ENCODE peak calls at places on chromosome 7, in eight cellular contexts. U is COLO829; M is CD8-positive, alpha-beta T cell; P is amygdala; Q is GM18507; I is cardiac muscle cell; T is BE2C; V is HCEC 1CT. J is an unnamed sample.

GRCh38 chr7:121138262-121138933 is 149.9 kb downstream of the CPED1 start:
- DNase-seq in P (no peak), V (no peak), Q (peak; percentile 4), T (no peak), M (no peak), I (no peak), U (no peak), J (peak; percentile 24)

GRCh38 chr7:47611045-47611511 is 29.2 kb upstream of the TNS3 start:
- DNase-seq in Q (no peak), T (no peak), U (no peak), I (no peak), M (no peak), V (no peak), P (no peak), J (no peak)

GRCh38 chr7:7112868-7113267 is 69.5 kb upstream of the C1GALT1 start:
- DNase-seq in M (no peak), Q (no peak), T (no peak), I (no peak), P (no peak), U (no peak), V (no peak), J (no peak)

GRCh38 chr7:925601-926000 is 28.9 kb downstream of the ADAP1 start:
- DNase-seq in U (peak; percentile 68), T (peak; percentile 55), Q (no peak), M (peak; percentile 69), P (no peak), I (no peak), V (no peak), J (no peak)

GRCh38 chr7:6385110-6385792 is 62.5 kb downstream of the DAGLB start:
- DNase-seq in V (peak; percentile 96), M (no peak), Q (no peak), I (no peak), T (no peak), U (peak; percentile 80), P (no peak), J (no peak)

GRCh38 chr7:102891693-102892261 is 21.0 kb upstream of the LRRC17 start:
- DNase-seq in Q (no peak), I (no peak), T (no peak), M (no peak), U (peak; percentile 72), P (no peak), V (peak; percentile 88), J (no peak)

GRCh38 chr7:70307544-70308106 is 709.4 kb downstream of the AUTS2 start:
- DNase-seq in T (no peak), U (no peak), I (no peak), P (no peak), V (no peak), Q (no peak), M (no peak), J (no peak)

GRCh38 chr7:44936322-44936721 is 42.5 kb downstream of the MYO1G start:
- DNase-seq in M (no peak), U (no peak), P (no peak), T (no peak), Q (no peak), V (no peak), I (no peak), J (no peak)

GRCh38 chr7:8435597-8436243 is 2.3 kb downstream of the NXPH1 start:
- DNase-seq in I (no peak), M (no peak), P (no peak), T (no peak), Q (no peak), U (no peak), V (no peak), J (no peak)

GRCh38 chr7:123939784-123940183 is 14.7 kb downstream of the SPAM1 start:
- DNase-seq in P (no peak), T (no peak), I (no peak), Q (no peak), U (no peak), M (no peak), V (no peak), J (no peak)

GRCh38 chr7:4774804-4775280 is 581 bp upstream of the AP5Z1 start:
- DNase-seq in U (peak; percentile 66), T (no peak), I (no peak), M (no peak), P (no peak), Q (peak; percentile 39), V (peak; percentile 62), J (no peak)

GRCh38 chr7:27166475-27167169 is 1.3 kb upstream of the HOXA9 start:
- DNase-seq in Q (no peak), P (no peak), M (no peak), I (no peak), V (peak; percentile 42), U (no peak), T (no peak), J (no peak)

GRCh38 chr7:148299877-148300276 is 290.7 kb upstream of the C7orf33 start:
- DNase-seq in M (no peak), V (no peak), Q (no peak), T (no peak), U (no peak), P (no peak), I (no peak), J (no peak)

GRCh38 chr7:50331564-50332208 is 27.2 kb downstream of the IKZF1 start:
- DNase-seq in V (no peak), T (no peak), P (no peak), U (no peak), I (no peak), M (no peak), Q (no peak), J (no peak)

GRCh38 chr7:94650652-94651051 is 5.3 kb downstream of the SGCE start:
- DNase-seq in Q (no peak), T (peak; percentile 53), M (no peak), P (no peak), U (no peak), I (no peak), V (no peak), J (no peak)

GRCh38 chr7:146960747-146961416 is 844.3 kb downstream of the CNTNAP2 start:
- DNase-seq in V (no peak), T (peak; percentile 23), I (no peak), U (no peak), P (no peak), Q (no peak), M (no peak), J (no peak)

GRCh38 chr7:64878684-64879083 is 24.4 kb upstream of the ZNF273 start:
- DNase-seq in Q (no peak), M (no peak), U (peak; percentile 69), T (no peak), I (no peak), P (no peak), V (no peak), J (no peak)

GRCh38 chr7:103524042-103524907 is 78.3 kb upstream of the SLC26A5 start:
- DNase-seq in U (peak; percentile 31), Q (no peak), M (no peak), T (peak; percentile 11), V (peak; percentile 23), P (no peak), I (peak; percentile 40), J (no peak)

GRCh38 chr7:76129836-76130235 is 71.9 kb upstream of the SRRM3 start:
- DNase-seq in T (no peak), V (no peak), M (no peak), Q (no peak), U (no peak), I (no peak), P (no peak), J (no peak)

GRCh38 chr7:129532375-129532774 is 30.0 kb downstream of the SMKR1 start:
- DNase-seq in M (no peak), P (no peak), T (no peak), U (no peak), Q (no peak), V (no peak), I (no peak), J (no peak)

GRCh38 chr7:4399121-4399520 is 283.0 kb upstream of the FOXK1 start:
- DNase-seq in Q (no peak), P (no peak), M (no peak), T (no peak), U (no peak), I (no peak), V (no peak), J (no peak)

GRCh38 chr7:139252451-139252850 is 21.4 kb downstream of the UBN2 start:
- DNase-seq in I (no peak), Q (no peak), P (no peak), T (no peak), V (no peak), M (no peak), U (no peak), J (no peak)

GRCh38 chr7:29748286-29749099 is 57.8 kb upstream of the WIPF3 start:
- DNase-seq in M (no peak), Q (no peak), U (peak; percentile 45), V (peak; percentile 67), P (no peak), T (no peak), I (peak; percentile 72), J (no peak)

GRCh38 chr7:2219136-2219535 is 13.6 kb downstream of the MAD1L1 start:
- DNase-seq in I (no peak), V (no peak), T (no peak), Q (no peak), M (no peak), U (no peak), P (no peak), J (no peak)

GRCh38 chr7:118183254-118183585 is 744 bp upstream of the LSM8 start:
- DNase-seq in Q (no peak), M (no peak), I (no peak), U (no peak), P (no peak), T (no peak), V (no peak), J (no peak)

GRCh38 chr7:66720571-66720970 is 20.0 kb upstream of the RABGEF1 start:
- DNase-seq in M (no peak), U (no peak), V (no peak), T (no peak), I (no peak), P (no peak), Q (no peak), J (no peak)

GRCh38 chr7:129646369-129647021 is 35.0 kb downstream of the NRF1 start:
- DNase-seq in U (no peak), V (no peak), P (no peak), Q (no peak), T (no peak), I (peak; percentile 30), M (no peak), J (no peak)

GRCh38 chr7:94297397-94297838 is 97.3 kb upstream of the COL1A2 start:
- DNase-seq in I (no peak), M (no peak), U (no peak), V (peak; percentile 97), P (no peak), T (no peak), Q (no peak), J (no peak)

GRCh38 chr7:108263364-108263951 is 133.3 kb upstream of the LAMB4 start:
- DNase-seq in Q (no peak), P (no peak), M (no peak), U (no peak), V (no peak), I (no peak), T (peak; percentile 65), J (no peak)

GRCh38 chr7:44289341-44290249 is 35.8 kb downstream of the CAMK2B start:
- DNase-seq in Q (no peak), I (no peak), T (peak; percentile 5), U (no peak), V (no peak), M (no peak), P (no peak), J (no peak)

GRCh38 chr7:158544708-158545107 is 42.9 kb downstream of the PTPRN2 start:
- DNase-seq in I (no peak), Q (no peak), P (no peak), V (no peak), T (no peak), M (no peak), U (no peak), J (no peak)

GRCh38 chr7:97001221-97001620 is 4.1 kb upstream of the DLX6 start:
- DNase-seq in Q (no peak), V (no peak), U (no peak), P (no peak), M (no peak), T (no peak), I (no peak), J (no peak)

GRCh38 chr7:2539031-2540028 is 16.0 kb downstream of the BRAT1 start:
- DNase-seq in V (no peak), P (no peak), U (no peak), M (no peak), Q (no peak), T (no peak), I (no peak), J (no peak)

GRCh38 chr7:149856-150636 is 42.3 kb upstream of the FAM20C start:
- DNase-seq in Q (no peak), U (no peak), T (peak; percentile 44), I (no peak), V (no peak), P (no peak), M (no peak), J (no peak)